ENCODE peak calls at places on chromosomes 4 and X, in ten cellular contexts. P, E, K, W, N, J, D, A, O and V are unnamed samples.

GRCh38 chr4:82569727-82570126 is 7.9 kb upstream of the TMEM150C start:
- ATAC-seq in P (no peak), E (no peak), K (no peak), W (no peak), N (no peak), J (no peak), D (no peak), A (no peak), O (no peak), V (no peak)

GRCh38 chrX:119411959-119412358 is 12.8 kb downstream of the SLC25A43 start:
- ATAC-seq in P (no peak), E (no peak), K (no peak), W (no peak), N (no peak), J (peak), D (no peak), A (no peak), O (no peak), V (no peak)

GRCh38 chr4:3414421-3415279 is 27.1 kb upstream of the HGFAC start:
- ATAC-seq in P (no peak), E (peak), K (no peak), W (no peak), N (peak), J (no peak), D (no peak), A (no peak), O (no peak), V (no peak)

GRCh38 chrX:38347136-38347535 is 5.3 kb upstream of the OTC start:
- ATAC-seq in P (no peak), E (peak), K (no peak), W (peak), N (peak), J (no peak), D (no peak), A (peak), O (no peak), V (no peak)

GRCh38 chr4:56804551-56804950 is 16.9 kb downstream of the SPINK2 start:
- ATAC-seq in P (no peak), E (no peak), K (no peak), W (no peak), N (peak), J (no peak), D (no peak), A (no peak), O (no peak), V (no peak)

GRCh38 chr4:96097040-96097607 is 257.2 kb downstream of the PDHA2 start:
- ATAC-seq in P (no peak), E (no peak), K (no peak), W (no peak), N (no peak), J (no peak), D (no peak), A (no peak), O (no peak), V (no peak)

GRCh38 chr4:56768301-56768700 is 53.2 kb downstream of the SPINK2 start:
- ATAC-seq in P (no peak), E (no peak), K (no peak), W (no peak), N (no peak), J (no peak), D (no peak), A (no peak), O (no peak), V (no peak)

GRCh38 chrX:25144043-25144940 is 128.5 kb upstream of the ARX start:
- ATAC-seq in P (peak), E (no peak), K (peak), W (no peak), N (peak), J (peak), D (peak), A (peak), O (peak), V (no peak)

GRCh38 chr4:152340818-152341217 is 195.1 kb downstream of the FBXW7 start:
- ATAC-seq in P (no peak), E (no peak), K (no peak), W (no peak), N (no peak), J (no peak), D (no peak), A (no peak), O (no peak), V (peak)

GRCh38 chrX:132433001-132433400 is 55.8 kb downstream of the MBNL3 start:
- ATAC-seq in P (no peak), E (no peak), K (no peak), W (no peak), N (no peak), J (no peak), D (peak), A (no peak), O (no peak), V (no peak)

GRCh38 chr4:176309046-176309445 is 10.7 kb upstream of the SPCS3 start:
- ATAC-seq in P (no peak), E (no peak), K (no peak), W (no peak), N (peak), J (no peak), D (no peak), A (no peak), O (no peak), V (no peak)

GRCh38 chr4:68319040-68319439 is 30.9 kb downstream of the YTHDC1 start:
- ATAC-seq in P (no peak), E (no peak), K (no peak), W (no peak), N (no peak), J (peak), D (no peak), A (no peak), O (no peak), V (no peak)

GRCh38 chr4:177008836-177009501 is 216.2 kb upstream of the VEGFC start:
- ATAC-seq in P (no peak), E (no peak), K (no peak), W (no peak), N (no peak), J (no peak), D (no peak), A (no peak), O (peak), V (no peak)

GRCh38 chr4:72338060-72338459 is 231.0 kb downstream of the ADAMTS3 start:
- ATAC-seq in P (no peak), E (no peak), K (no peak), W (no peak), N (no peak), J (no peak), D (no peak), A (no peak), O (no peak), V (peak)

GRCh38 chr4:176622251-176622968 is 170.3 kb downstream of the VEGFC start:
- ATAC-seq in P (no peak), E (no peak), K (peak), W (no peak), N (no peak), J (no peak), D (no peak), A (no peak), O (peak), V (no peak)

GRCh38 chr4:127410201-127410600 is 222.6 kb upstream of the INTU start:
- ATAC-seq in P (no peak), E (peak), K (no peak), W (no peak), N (no peak), J (no peak), D (no peak), A (no peak), O (no peak), V (peak)

GRCh38 chr4:81912420-81912819 is 440.7 kb upstream of the RASGEF1B start:
- ATAC-seq in P (no peak), E (no peak), K (no peak), W (no peak), N (no peak), J (no peak), D (no peak), A (no peak), O (no peak), V (no peak)

GRCh38 chrX:150582338-150582948 is 14.0 kb downstream of the MTM1 start:
- ATAC-seq in P (peak), E (no peak), K (no peak), W (no peak), N (no peak), J (no peak), D (peak), A (no peak), O (no peak), V (no peak)

GRCh38 chr4:52588771-52589591 is 70.1 kb downstream of the USP46 start:
- ATAC-seq in P (no peak), E (peak), K (no peak), W (no peak), N (no peak), J (no peak), D (peak), A (no peak), O (peak), V (no peak)

GRCh38 chr4:104732766-104733165 is 238.1 kb upstream of the CXXC4 start:
- ATAC-seq in P (no peak), E (peak), K (no peak), W (no peak), N (no peak), J (no peak), D (no peak), A (no peak), O (no peak), V (no peak)

GRCh38 chrX:39705299-39705698 is 392.5 kb downstream of the BCOR start:
- ATAC-seq in P (peak), E (peak), K (peak), W (peak), N (no peak), J (peak), D (peak), A (peak), O (peak), V (peak)

GRCh38 chr4:37837446-37837845 is 11.0 kb downstream of the PGM2 start:
- ATAC-seq in P (no peak), E (no peak), K (no peak), W (no peak), N (peak), J (no peak), D (no peak), A (no peak), O (no peak), V (peak)

GRCh38 chrX:124362072-124362471 is 15.7 kb downstream of the SH2D1A start:
- ATAC-seq in P (no peak), E (no peak), K (no peak), W (no peak), N (no peak), J (no peak), D (no peak), A (no peak), O (no peak), V (no peak)

GRCh38 chrX:138858946-138859345 is 147.4 kb upstream of the FGF13 start:
- ATAC-seq in P (no peak), E (no peak), K (no peak), W (no peak), N (no peak), J (no peak), D (no peak), A (no peak), O (no peak), V (no peak)

GRCh38 chr4:149885896-149886295 is 70.3 kb upstream of the IQCM start:
- ATAC-seq in P (peak), E (no peak), K (no peak), W (no peak), N (no peak), J (no peak), D (no peak), A (no peak), O (peak), V (no peak)

GRCh38 chr4:87019898-87020297 is 85.1 kb downstream of the AFF1 start:
- ATAC-seq in P (no peak), E (no peak), K (no peak), W (no peak), N (peak), J (no peak), D (no peak), A (no peak), O (no peak), V (no peak)

GRCh38 chr4:26073886-26074560 is 160.0 kb downstream of the SMIM20 start:
- ATAC-seq in P (no peak), E (no peak), K (no peak), W (no peak), N (no peak), J (no peak), D (no peak), A (no peak), O (no peak), V (no peak)

GRCh38 chr4:140935259-140935658 is 179.1 kb upstream of the TBC1D9 start:
- ATAC-seq in P (no peak), E (peak), K (no peak), W (no peak), N (no peak), J (no peak), D (no peak), A (peak), O (no peak), V (peak)

GRCh38 chrX:109889289-109890006 is 113.5 kb upstream of the TMEM164 start:
- ATAC-seq in P (no peak), E (peak), K (peak), W (peak), N (peak), J (peak), D (peak), A (no peak), O (peak), V (peak)

GRCh38 chr4:149790172-149790907 is 25.3 kb downstream of the IQCM start:
- ATAC-seq in P (no peak), E (no peak), K (no peak), W (no peak), N (no peak), J (no peak), D (no peak), A (no peak), O (no peak), V (no peak)

GRCh38 chr4:41939016-41939623 is 3.9 kb downstream of the TMEM33 start:
- ATAC-seq in P (no peak), E (no peak), K (no peak), W (no peak), N (no peak), J (no peak), D (no peak), A (no peak), O (no peak), V (no peak)

GRCh38 chrX:11151799-11152591 is 40.9 kb downstream of the HCCS start:
- ATAC-seq in P (no peak), E (no peak), K (no peak), W (no peak), N (no peak), J (peak), D (no peak), A (no peak), O (no peak), V (no peak)

GRCh38 chrX:153917814-153918213 is 8.2 kb downstream of the ARHGAP4 start:
- ATAC-seq in P (no peak), E (no peak), K (no peak), W (no peak), N (no peak), J (no peak), D (no peak), A (no peak), O (no peak), V (no peak)

GRCh38 chr4:138595731-138596465 is 353.7 kb upstream of the SLC7A11 start:
- ATAC-seq in P (no peak), E (peak), K (no peak), W (no peak), N (no peak), J (no peak), D (no peak), A (peak), O (peak), V (peak)

GRCh38 chr4:167885872-167886271 is 206.5 kb upstream of the ANXA10 start:
- ATAC-seq in P (no peak), E (no peak), K (no peak), W (no peak), N (no peak), J (no peak), D (no peak), A (no peak), O (peak), V (no peak)

GRCh38 chr4:149234798-149235197 is 580.8 kb downstream of the IQCM start:
- ATAC-seq in P (no peak), E (no peak), K (no peak), W (no peak), N (no peak), J (no peak), D (no peak), A (no peak), O (no peak), V (no peak)

GRCh38 chr4:84937381-84937977 is 29.0 kb downstream of the WDFY3 start:
- ATAC-seq in P (no peak), E (peak), K (no peak), W (no peak), N (no peak), J (no peak), D (no peak), A (no peak), O (no peak), V (no peak)

GRCh38 chr4:119517361-119518229 is 111.0 kb downstream of the PDE5A start:
- ATAC-seq in P (no peak), E (peak), K (peak), W (no peak), N (no peak), J (no peak), D (peak), A (peak), O (peak), V (peak)

GRCh38 chr4:119518915-119519410 is 109.6 kb downstream of the PDE5A start:
- ATAC-seq in P (no peak), E (no peak), K (no peak), W (no peak), N (no peak), J (no peak), D (no peak), A (no peak), O (no peak), V (no peak)

GRCh38 chr4:119521306-119521705 is 107.3 kb downstream of the PDE5A start:
- ATAC-seq in P (no peak), E (no peak), K (no peak), W (no peak), N (no peak), J (no peak), D (no peak), A (no peak), O (no peak), V (no peak)

GRCh38 chr4:119523399-119523798 is 105.2 kb downstream of the PDE5A start:
- ATAC-seq in P (no peak), E (no peak), K (no peak), W (no peak), N (no peak), J (no peak), D (no peak), A (no peak), O (no peak), V (no peak)

GRCh38 chr4:119518230-119518892 is 110.2 kb downstream of the PDE5A start:
- ATAC-seq in P (no peak), E (no peak), K (no peak), W (no peak), N (no peak), J (no peak), D (no peak), A (no peak), O (peak), V (no peak)
- H3K27ac ChIP-seq in P (no peak), E (peak), K (no peak), W (no peak), N (no peak), J (no peak), D (no peak), A (peak), O (peak), V (peak)

GRCh38 chrX:3738489-3738888 is 25.0 kb upstream of the PRKX start:
- ATAC-seq in P (no peak), E (no peak), K (no peak), W (no peak), N (no peak), J (no peak), D (no peak), A (no peak), O (no peak), V (no peak)
- TF ChIP-seq POLR2A in P (no peak), E (no peak), K (no peak), W (no peak), N (no peak), J (no peak), D (no peak), A (no peak), O (no peak), V (no peak)

GRCh38 chr4:169188204-169188603 is 82.6 kb downstream of the SH3RF1 start:
- ATAC-seq in P (no peak), E (no peak), K (no peak), W (no peak), N (no peak), J (no peak), D (peak), A (no peak), O (no peak), V (no peak)

GRCh38 chr4:169184686-169185085 is 86.1 kb downstream of the SH3RF1 start:
- ATAC-seq in P (no peak), E (no peak), K (no peak), W (no peak), N (no peak), J (no peak), D (no peak), A (no peak), O (no peak), V (no peak)

GRCh38 chr4:169183581-169183980 is 87.2 kb downstream of the SH3RF1 start:
- ATAC-seq in P (no peak), E (no peak), K (no peak), W (no peak), N (no peak), J (no peak), D (no peak), A (no peak), O (no peak), V (no peak)

GRCh38 chr4:169184236-169184635 is 86.5 kb downstream of the SH3RF1 start:
- ATAC-seq in P (no peak), E (no peak), K (no peak), W (no peak), N (no peak), J (no peak), D (no peak), A (no peak), O (no peak), V (no peak)

GRCh38 chr4:169185133-169185956 is 85.4 kb downstream of the SH3RF1 start:
- ATAC-seq in P (no peak), E (no peak), K (peak), W (peak), N (no peak), J (no peak), D (no peak), A (no peak), O (peak), V (no peak)
- H3K27ac ChIP-seq in P (no peak), E (no peak), K (peak), W (peak), N (no peak), J (no peak), D (no peak), A (no peak), O (no peak), V (no peak)

GRCh38 chrX:44876767-44877166 is 3.8 kb downstream of the KDM6A start:
- ATAC-seq in P (no peak), E (no peak), K (no peak), W (no peak), N (no peak), J (no peak), D (no peak), A (no peak), O (no peak), V (no peak)
- TF ChIP-seq POLR2A in P (no peak), E (no peak), K (no peak), W (no peak), N (no peak), J (no peak), D (no peak), A (no peak), O (no peak), V (no peak)

GRCh38 chrX:67614006-67614405 is 70.2 kb downstream of the AR start:
- ATAC-seq in P (no peak), E (no peak), K (no peak), W (no peak), N (no peak), J (no peak), D (no peak), A (no peak), O (no peak), V (no peak)

GRCh38 chrX:67622053-67622452 is 78.2 kb downstream of the AR start:
- ATAC-seq in P (no peak), E (no peak), K (no peak), W (no peak), N (no peak), J (no peak), D (no peak), A (no peak), O (no peak), V (no peak)

GRCh38 chrX:67614414-67614813 is 70.6 kb downstream of the AR start:
- ATAC-seq in P (no peak), E (no peak), K (peak), W (no peak), N (no peak), J (no peak), D (no peak), A (no peak), O (no peak), V (no peak)

GRCh38 chrX:67624324-67624723 is 80.5 kb downstream of the AR start:
- ATAC-seq in P (no peak), E (no peak), K (no peak), W (no peak), N (no peak), J (no peak), D (no peak), A (no peak), O (no peak), V (no peak)

DNA sequence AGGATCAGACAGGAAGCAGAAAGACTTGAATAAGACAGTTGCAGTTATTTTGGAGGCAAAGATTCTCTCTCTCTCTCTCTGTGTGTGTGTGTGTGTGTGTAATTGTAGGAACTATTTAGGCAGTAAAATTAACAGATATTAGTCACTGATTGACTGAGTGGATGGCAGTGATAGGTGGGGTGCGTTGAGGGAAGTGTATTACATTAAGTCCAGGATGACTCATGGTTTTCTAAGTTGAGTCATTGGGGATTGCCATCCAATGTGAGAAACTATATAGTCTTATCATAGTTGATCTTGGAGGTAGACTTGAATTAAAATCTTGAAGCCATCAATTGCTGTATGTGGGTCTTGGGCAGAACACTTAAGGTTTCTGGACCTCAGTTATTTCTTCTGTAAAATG is 75.4 kb downstream of the AR start:
- ATAC-seq in P (no peak), E (no peak), K (peak), W (no peak), N (peak), J (no peak), D (no peak), A (no peak), O (no peak), V (no peak)
- H3K27ac ChIP-seq in P (no peak), E (no peak), K (peak), W (no peak), N (no peak), J (no peak), D (no peak), A (no peak), O (no peak), V (no peak)

GRCh38 chr4:103076777-103077347 is 301 bp upstream of the SLC9B2 start:
- ATAC-seq in P (no peak), E (no peak), K (no peak), W (no peak), N (peak), J (peak), D (no peak), A (no peak), O (no peak), V (no peak)
- TF ChIP-seq POLR2A in P (no peak), E (no peak), K (no peak), W (no peak), N (no peak), J (no peak), D (no peak), A (no peak), O (no peak), V (no peak)